ENCODE peak calls at places on chromosomes 12 and 14, in four cellular contexts. X, N, T and P are unnamed samples.

GRCh38 chr14:35420036-35420811 is 15.7 kb upstream of the NFKBIA start:
- DNase-seq in N (no peak), X (no peak), T (no peak), P (no peak)

GRCh38 chr14:63564318-63564717 is 21.1 kb upstream of the PPP2R5E start:
- DNase-seq in N (no peak), X (no peak), T (no peak), P (no peak)

GRCh38 chr12:22588817-22589216 is 36.2 kb upstream of the ETNK1 start:
- DNase-seq in X (no peak), N (no peak), T (peak; percentile 10), P (no peak)

GRCh38 chr12:29086325-29087271 is 62.5 kb upstream of the FAR2 start:
- DNase-seq in N (no peak), T (no peak), X (no peak), P (no peak)

GRCh38 chr14:75864352-75864751 is 117.4 kb downstream of the TGFB3 start:
- DNase-seq in X (no peak), N (no peak), T (no peak), P (no peak)

GRCh38 chr14:78902010-78902623 is 731.9 kb downstream of the NRXN3 start:
- DNase-seq in N (no peak), X (peak; percentile 4), T (peak; percentile 8), P (peak; percentile 35)

GRCh38 chr12:6532927-6533652 is 1.2 kb upstream of the GAPDH start:
- DNase-seq in T (peak; percentile 84), X (peak; percentile 24), N (no peak), P (peak; percentile 57)

GRCh38 chr12:67790660-67791059 is 142.1 kb downstream of the DYRK2 start:
- DNase-seq in T (no peak), X (no peak), N (no peak), P (no peak)

GRCh38 chr12:121534495-121535148 is 46.2 kb downstream of the KDM2B start:
- DNase-seq in X (no peak), N (no peak), T (no peak), P (no peak)

GRCh38 chr12:78711954-78712353 is 152.6 kb upstream of the SYT1 start:
- DNase-seq in N (no peak), X (no peak), T (no peak), P (no peak)

GRCh38 chr12:77366616-77367015 is 301.2 kb upstream of the E2F7 start:
- DNase-seq in X (no peak), N (no peak), T (no peak), P (no peak)

GRCh38 chr12:75837700-75838099 is 193.9 kb downstream of the PHLDA1 start:
- DNase-seq in N (no peak), T (no peak), X (peak; percentile 45), P (no peak)

GRCh38 chr12:93156091-93156490 is 221.6 kb upstream of the NUDT4 start:
- DNase-seq in X (no peak), T (no peak), N (no peak), P (no peak)

GRCh38 chr14:21055473-21056117 is 2.0 kb upstream of the RNASE8 start:
- DNase-seq in T (peak; percentile 96), X (no peak), N (no peak), P (no peak)

DNA sequence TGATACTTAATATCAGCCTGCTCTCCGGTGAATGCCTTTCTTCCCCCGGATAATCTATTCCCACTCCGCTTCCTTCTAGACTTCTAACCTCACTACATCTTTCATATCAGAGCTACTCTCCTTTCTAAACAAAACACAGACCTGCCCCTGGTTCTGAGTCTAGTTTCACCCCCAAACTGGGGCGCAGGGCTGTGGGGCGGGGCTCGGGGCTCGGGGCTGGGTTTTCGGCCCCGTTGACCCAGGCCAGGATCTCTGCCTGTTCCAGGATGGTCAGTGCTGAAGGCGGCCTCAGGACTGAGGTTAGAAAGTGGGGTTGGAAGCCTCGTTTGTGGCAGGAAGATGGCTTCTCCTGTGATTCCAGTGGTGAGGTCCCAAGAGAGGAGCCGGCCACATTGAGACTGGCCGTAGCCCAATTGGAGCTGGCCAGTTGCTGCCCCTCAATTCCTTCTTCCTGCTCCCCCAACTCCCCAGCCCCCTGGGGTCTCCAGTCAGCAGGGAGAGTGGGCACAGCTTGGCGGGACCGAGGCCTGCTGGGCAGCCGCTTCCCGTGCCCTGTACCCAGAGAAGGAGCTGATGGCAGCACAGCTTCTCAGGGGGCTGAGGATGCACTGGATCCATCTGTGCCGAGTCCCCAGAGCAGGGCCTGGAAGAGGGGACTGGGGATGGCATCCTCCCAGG is 53.0 kb downstream of the LRCOL1 start:
- DNase-seq in T (no peak), N (no peak), X (no peak), P (no peak)
- TF ChIP-seq FOXK2 in T (no peak), N (no peak), X (no peak), P (no peak)

GRCh38 chr12:13210543-13211190 is 14.1 kb downstream of the EMP1 start:
- DNase-seq in X (no peak), N (no peak), T (no peak), P (no peak)
- TF ChIP-seq FOXM1 in X (no peak), N (no peak), T (no peak), P (no peak)

GRCh38 chr14:54579606-54580005 is 12.7 kb downstream of the SAMD4A start:
- DNase-seq in T (no peak), X (no peak), N (no peak), P (no peak)
- TF ChIP-seq FOXK2 in T (no peak), X (no peak), N (no peak), P (no peak)

GRCh38 chr14:89746654-89747053 is 207.9 kb downstream of the EFCAB11 start:
- DNase-seq in N (no peak), X (no peak), T (no peak), P (no peak)
- TF ChIP-seq FOXM1 in N (no peak), X (no peak), T (no peak), P (no peak)

DNA sequence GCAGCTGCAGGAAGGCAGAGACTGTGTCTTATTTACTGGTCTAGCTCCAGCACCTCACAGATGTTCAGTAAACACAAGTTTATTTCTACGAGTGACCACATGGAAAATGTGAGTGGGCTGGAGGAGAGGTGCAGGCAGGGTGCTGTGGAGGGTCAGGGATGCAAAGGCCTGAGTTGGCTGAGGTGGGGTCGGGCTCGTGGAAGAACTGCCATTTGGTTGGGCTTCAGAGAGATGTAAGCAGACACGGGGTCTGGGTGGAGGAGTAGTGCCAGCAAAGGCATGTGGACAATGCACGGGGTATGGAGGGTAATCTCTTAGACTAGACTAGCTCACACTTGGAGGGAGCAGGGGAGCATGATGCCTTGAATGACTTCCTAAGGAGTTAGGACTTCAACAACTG is 117.4 kb upstream of the RTL1 start:
- DNase-seq in X (no peak), T (no peak), N (no peak), P (no peak)
- TF ChIP-seq FOXK2 in X (no peak), T (no peak), N (no peak), P (no peak)

GRCh38 chr14:58717211-58717610 is 79.4 kb downstream of the DACT1 start:
- DNase-seq in N (no peak), T (no peak), X (no peak), P (no peak)

GRCh38 chr14:58713677-58714076 is 75.9 kb downstream of the DACT1 start:
- DNase-seq in T (no peak), X (no peak), N (no peak), P (no peak)

GRCh38 chr14:58716706-58717105 is 78.9 kb downstream of the DACT1 start:
- DNase-seq in N (no peak), T (no peak), X (no peak), P (no peak)

GRCh38 chr14:58718226-58718625 is 80.5 kb downstream of the DACT1 start:
- DNase-seq in X (no peak), T (no peak), N (no peak), P (no peak)

DNA sequence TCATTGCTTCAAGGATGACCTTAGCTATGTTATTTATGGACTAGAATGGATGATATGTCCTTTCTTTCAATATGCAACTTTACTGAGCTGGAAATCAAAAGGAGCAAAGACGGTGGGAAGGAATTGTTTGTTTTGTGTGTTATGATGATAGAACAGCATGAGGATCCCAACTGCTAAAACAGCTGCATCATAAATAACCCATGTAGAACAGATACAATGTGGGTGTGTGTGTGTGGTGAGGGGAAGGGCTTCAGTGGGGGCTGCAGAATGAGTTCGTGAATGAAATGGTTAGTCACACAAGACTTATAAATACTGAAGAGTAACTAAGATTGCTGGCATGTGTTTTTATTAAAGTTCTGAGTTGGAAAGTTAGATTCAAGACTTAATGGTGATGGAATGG is 80.1 kb downstream of the DACT1 start:
- DNase-seq in N (no peak), X (no peak), T (no peak), P (no peak)
- TF ChIP-seq FOXM1 in N (no peak), X (no peak), T (no peak), P (no peak)

GRCh38 chr14:101065696-101066694 is 162.5 kb upstream of the RTL1 start:
- DNase-seq in N (no peak), X (no peak), T (no peak), P (no peak)

GRCh38 chr14:101063121-101063520 is 159.6 kb upstream of the RTL1 start:
- DNase-seq in N (no peak), X (no peak), T (no peak), P (no peak)

GRCh38 chr14:101065246-101065645 is 161.7 kb upstream of the RTL1 start:
- DNase-seq in N (no peak), T (no peak), X (no peak), P (no peak)

GRCh38 chr14:101064121-101064661 is 160.7 kb upstream of the RTL1 start:
- DNase-seq in T (no peak), N (no peak), X (no peak), P (no peak)

GRCh38 chr14:101064718-101065117 is 161.2 kb upstream of the RTL1 start:
- DNase-seq in N (no peak), X (no peak), T (no peak), P (no peak)
- TF ChIP-seq FOXK2 in N (no peak), X (no peak), T (no peak), P (no peak)